ENCODE peak calls at places on chromosomes 2 and 18, in five cellular contexts. B is transverse colon; D is iPS DF 6.9; L is naive thymus-derived CD4-positive, alpha-beta T cell; Z is ovary. N is an unnamed sample.

GRCh38 chr2:143030127-143030526 is 99.1 kb upstream of the ARHGAP15 start:
- DNase-seq in Z (no peak), D (no peak), L (no peak), B (no peak), N (no peak)

GRCh38 chr2:109382946-109383345 is 230.8 kb downstream of the SEPTIN10 start:
- DNase-seq in B (peak; percentile 17), D (no peak), Z (peak; percentile 16), L (no peak), N (no peak)

GRCh38 chr2:234366891-234367290 is 130.0 kb downstream of the ARL4C start:
- DNase-seq in L (no peak), B (no peak), D (no peak), Z (no peak), N (no peak)

GRCh38 chr2:150924862-150925261 is 336.8 kb downstream of the RBM43 start:
- DNase-seq in L (no peak), D (no peak), B (no peak), Z (no peak), N (no peak)

GRCh38 chr2:105856576-105856975 is 111.9 kb downstream of the NCK2 start:
- DNase-seq in L (no peak), D (no peak), B (no peak), Z (no peak), N (no peak)

GRCh38 chr2:55119711-55120487 is 69.6 kb upstream of the RTN4 start:
- DNase-seq in Z (no peak), L (no peak), D (no peak), B (no peak), N (no peak)

GRCh38 chr2:190792956-190793888 is 87.4 kb upstream of the GLS start:
- DNase-seq in Z (no peak), L (no peak), D (no peak), B (no peak), N (no peak)

GRCh38 chr2:143513081-143513480 is 383.9 kb downstream of the ARHGAP15 start:
- DNase-seq in B (no peak), L (no peak), D (peak; percentile 33), Z (peak; percentile 56), N (no peak)

GRCh38 chr2:160028431-160029269 is 33.8 kb downstream of the PLA2R1 start:
- DNase-seq in B (no peak), L (no peak), D (no peak), Z (no peak), N (no peak)

GRCh38 chr2:50491541-50492114 is 540.3 kb downstream of the NRXN1 start:
- DNase-seq in D (no peak), B (peak; percentile 10), L (no peak), Z (no peak), N (no peak)

GRCh38 chr2:98601532-98602132 is 6.7 kb downstream of the COA5 start:
- DNase-seq in Z (no peak), D (peak; percentile 31), B (no peak), L (no peak), N (no peak)

GRCh38 chr2:174342600-174343342 is 8.0 kb downstream of the SP9 start:
- DNase-seq in D (no peak), L (no peak), B (no peak), Z (no peak), N (no peak)

GRCh38 chr2:42840760-42841159 is 48.4 kb upstream of the HAAO start:
- DNase-seq in Z (peak; percentile 20), B (no peak), D (no peak), L (no peak), N (no peak)

GRCh38 chr2:231394201-231395141 is 1.0 kb upstream of the B3GNT7 start:
- DNase-seq in Z (peak; percentile 47), D (no peak), L (no peak), B (no peak), N (no peak)

GRCh38 chr2:18623782-18624181 is 34.4 kb upstream of the NT5C1B start:
- DNase-seq in L (no peak), B (no peak), Z (no peak), D (no peak), N (no peak)

GRCh38 chr2:216142540-216142939 is 33.4 kb downstream of the XRCC5 start:
- DNase-seq in B (no peak), L (no peak), Z (no peak), D (no peak), N (no peak)

GRCh38 chr2:219661197-219661954 is 33.9 kb downstream of the SLC4A3 start:
- DNase-seq in Z (no peak), L (no peak), B (no peak), D (no peak), N (no peak)

GRCh38 chr2:68653538-68653982 is 10.2 kb downstream of the PROKR1 start:
- DNase-seq in Z (peak; percentile 42), L (no peak), D (no peak), B (peak; percentile 6), N (no peak)

GRCh38 chr2:100124746-100125145 is 17.6 kb downstream of the AFF3 start:
- DNase-seq in D (no peak), L (no peak), B (no peak), Z (no peak), N (no peak)

GRCh38 chr2:11710632-11711381 is 35.6 kb upstream of the LPIN1 start:
- DNase-seq in Z (no peak), D (no peak), B (no peak), L (no peak), N (no peak)

GRCh38 chr2:168926621-168927386 is 25.7 kb downstream of the G6PC2 start:
- DNase-seq in L (no peak), Z (no peak), B (no peak), D (no peak), N (no peak)

GRCh38 chr2:206836722-206837121 is 71.3 kb downstream of the FASTKD2 start:
- DNase-seq in Z (no peak), L (no peak), B (no peak), D (no peak), N (no peak)

GRCh38 chr2:102304711-102305591 is 6.4 kb upstream of the IL1RL1 start:
- DNase-seq in L (no peak), D (no peak), B (no peak), Z (no peak), N (no peak)

DNA sequence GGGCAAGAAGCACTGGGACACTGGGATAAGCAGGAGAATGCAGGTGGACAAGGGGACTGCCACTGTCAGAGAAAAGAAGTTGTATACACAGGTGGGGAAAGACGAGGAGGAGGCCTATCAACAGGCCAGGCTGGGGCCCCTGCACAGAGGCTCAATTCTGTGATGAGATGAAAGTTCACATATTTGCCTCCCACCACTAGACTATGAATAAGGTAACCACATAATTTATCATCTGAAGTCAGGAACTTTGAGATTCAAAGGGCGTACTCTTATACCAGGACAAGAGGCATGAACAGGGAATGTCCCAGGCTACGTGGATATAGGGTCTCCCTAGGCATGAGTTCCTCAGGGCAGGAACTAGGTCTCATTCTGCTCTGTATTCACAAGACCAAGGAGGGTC is 34.2 kb downstream of the RNU4ATAC start:
- DNase-seq in D (no peak), B (no peak), Z (no peak), L (no peak), N (no peak)
- H3K4me1 ChIP-seq in D (no peaks in the 10 kb centered on the region), B (peaks cover 10% of the 10 kb centered on the region), Z (peaks cover 3% of the 10 kb centered on the region), L (no peaks in the 10 kb centered on the region), N (peaks cover 24% of the 10 kb centered on the region)

GRCh38 chr2:119939915-119940314 is 73.0 kb upstream of the EPB41L5 start:
- DNase-seq in L (no peak), B (no peak), D (no peak), Z (no peak), N (no peak)

GRCh38 chr2:119940856-119941255 is 72.0 kb upstream of the EPB41L5 start:
- DNase-seq in B (no peak), Z (no peak), L (no peak), D (no peak), N (no peak)

GRCh38 chr2:119943058-119943457 is 69.8 kb upstream of the EPB41L5 start:
- DNase-seq in Z (no peak), D (no peak), B (no peak), L (no peak), N (no peak)

GRCh38 chr2:119941981-119942513 is 70.8 kb upstream of the EPB41L5 start:
- DNase-seq in D (no peak), L (no peak), Z (no peak), B (no peak), N (no peak)

DNA sequence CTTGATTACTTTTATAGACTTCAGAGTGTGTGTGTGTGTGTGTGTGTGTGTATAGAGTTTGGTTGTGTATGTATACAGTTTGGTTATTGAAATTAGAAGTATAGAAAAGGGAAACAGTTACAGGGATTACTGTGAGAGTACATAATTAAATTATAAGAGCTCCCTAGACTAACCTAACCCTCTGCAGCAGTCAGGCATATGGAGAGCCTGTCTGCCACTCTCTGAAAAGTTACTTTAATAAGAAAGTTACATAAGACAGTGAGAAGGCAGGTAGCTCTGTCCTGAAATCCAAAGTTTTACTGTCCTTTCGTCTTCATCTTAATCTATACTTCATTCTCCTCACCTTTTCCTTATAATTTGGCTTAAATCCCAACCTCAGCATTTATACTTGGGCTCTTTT is 71.5 kb upstream of the EPB41L5 start:
- DNase-seq in B (no peak), D (no peak), Z (no peak), L (no peak), N (no peak)
- H3K27ac ChIP-seq in B (no peak overlapping the region), D (no peak overlapping the region), Z (no peak overlapping the region), L (no peak overlapping the region), N (no peak overlapping the region)

GRCh38 chr2:12722445-12723316 is 5.9 kb downstream of the TRIB2 start:
- DNase-seq in L (no peak), Z (no peak), B (no peak), D (no peak), N (no peak)
- H3K4me3 ChIP-seq in L (peak overlapping the region; percentile 86), Z (peak overlapping the region; percentile 78), B (no peak overlapping the region), D (no peak overlapping the region), N (no peak overlapping the region)

GRCh38 chr2:16416651-16417050 is 249.0 kb downstream of the CYRIA start:
- DNase-seq in B (no peak), L (no peak), Z (no peak), D (no peak), N (no peak)

GRCh38 chr2:16417711-16418110 is 247.9 kb downstream of the CYRIA start:
- DNase-seq in L (no peak), D (no peak), Z (no peak), B (no peak), N (no peak)

GRCh38 chr2:16425462-16426336 is 239.9 kb downstream of the CYRIA start:
- DNase-seq in B (peak; percentile 46), D (no peak), L (no peak), Z (no peak), N (no peak)

DNA sequence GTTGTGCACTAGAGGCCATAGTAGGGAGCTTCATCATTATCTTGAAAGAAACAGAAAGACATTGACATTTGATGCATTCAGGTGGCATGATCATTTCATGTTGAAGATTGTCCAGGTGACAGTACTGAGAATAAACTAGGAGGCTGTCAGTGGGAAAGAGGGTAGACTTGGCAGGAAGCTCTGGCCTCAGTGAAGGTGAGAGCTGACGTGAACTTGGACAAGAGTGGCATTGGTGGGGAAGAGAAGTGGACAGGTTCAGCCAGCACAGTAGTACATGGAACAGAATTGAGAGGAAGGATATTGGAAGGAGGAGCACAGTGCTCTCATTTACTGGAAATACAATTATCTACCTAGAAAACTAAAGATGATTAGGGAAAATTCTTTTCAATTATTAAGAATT is 245.2 kb downstream of the CYRIA start:
- DNase-seq in B (no peak), D (no peak), L (no peak), Z (no peak), N (no peak)
- H3K4me1 ChIP-seq in B (no peaks in the 10 kb centered on the region), D (no peaks in the 10 kb centered on the region), L (no peaks in the 10 kb centered on the region), Z (no peaks in the 10 kb centered on the region), N (peaks cover 3% of the 10 kb centered on the region)

GRCh38 chr18:44507729-44508325 is 172.9 kb upstream of the SETBP1 start:
- DNase-seq in L (peak; percentile 6), Z (no peak), B (peak; percentile 26), D (no peak), N (no peak)
- H3K27ac ChIP-seq in L (no peak overlapping the region), Z (no peak overlapping the region), B (no peak overlapping the region), D (no peak overlapping the region), N (no peak overlapping the region)

GRCh38 chr2:127597046-127597983 is 48.6 kb upstream of the GPR17 start:
- DNase-seq in L (no peak), Z (no peak), B (peak; percentile 5), D (no peak), N (no peak)
- H3K4me3 ChIP-seq in L (no peak overlapping the region), Z (no peak overlapping the region), B (no peak overlapping the region), D (no peak overlapping the region), N (no peak overlapping the region)